ENCODE peak calls at places on chromosomes 13 and 19, in seven cellular contexts. One of them, this sample, is unnamed.
A peak's percentile ranks its signal among the peaks of the same experiment; 100 is the strongest.

GRCh38 chr13:33169273-33169980 is 116.1 kb downstream of the STARD13 start:
- DNase-seq in K562: no peak
- DNase-seq in HepG2: no peak
- DNase-seq in HCT116: no peak
- DNase-seq in GM12878: no peak
- DNase-seq in SK-N-SH: no peak
- DNase-seq in H1: no peak
- DNase-seq in this sample: no peak

GRCh38 chr19:44552324-44552723 is 22.8 kb upstream of the CEACAM20 start:
- DNase-seq in H1: peak; percentile 95
- DNase-seq in HepG2: peak; percentile 47
- DNase-seq in SK-N-SH: peak; percentile 40
- DNase-seq in GM12878: no peak
- DNase-seq in K562: peak; percentile 70
- DNase-seq in HCT116: peak; percentile 63
- DNase-seq in this sample: no peak

GRCh38 chr19:12786950-12787349 is 4.3 kb upstream of the JUNB start:
- DNase-seq in HCT116: no peak
- DNase-seq in K562: no peak
- DNase-seq in SK-N-SH: no peak
- DNase-seq in GM12878: no peak
- DNase-seq in H1: no peak
- DNase-seq in HepG2: no peak
- DNase-seq in this sample: no peak

GRCh38 chr13:35814573-35814972 is 316.6 kb downstream of the DCLK1 start:
- DNase-seq in H1: no peak
- DNase-seq in SK-N-SH: no peak
- DNase-seq in GM12878: no peak
- DNase-seq in HepG2: no peak
- DNase-seq in K562: no peak
- DNase-seq in HCT116: no peak
- DNase-seq in this sample: no peak

GRCh38 chr13:20198781-20199180 is 6.0 kb upstream of the GJB2 start:
- DNase-seq in H1: no peak
- DNase-seq in HepG2: peak; percentile 38
- DNase-seq in K562: no peak
- DNase-seq in GM12878: no peak
- DNase-seq in SK-N-SH: no peak
- DNase-seq in HCT116: no peak
- DNase-seq in this sample: no peak

GRCh38 chr19:6750062-6750461 is 10.6 kb downstream of the TRIP10 start:
- DNase-seq in GM12878: no peak
- DNase-seq in K562: no peak
- DNase-seq in HepG2: no peak
- DNase-seq in HCT116: no peak
- DNase-seq in H1: no peak
- DNase-seq in SK-N-SH: no peak
- DNase-seq in this sample: no peak

GRCh38 chr13:24053505-24054251 is 106.8 kb upstream of the SPATA13 start:
- DNase-seq in HepG2: peak; percentile 67
- DNase-seq in K562: peak; percentile 36
- DNase-seq in GM12878: peak; percentile 17
- DNase-seq in HCT116: peak; percentile 81
- DNase-seq in SK-N-SH: peak; percentile 76
- DNase-seq in H1: peak; percentile 76
- DNase-seq in this sample: peak; percentile 50

GRCh38 chr19:34232566-34233481 is 21.5 kb upstream of the GARRE1 start:
- DNase-seq in GM12878: no peak
- DNase-seq in H1: no peak
- DNase-seq in K562: peak; percentile 34
- DNase-seq in HepG2: peak; percentile 56
- DNase-seq in HCT116: peak; percentile 57
- DNase-seq in SK-N-SH: no peak
- DNase-seq in this sample: peak; percentile 93

GRCh38 chr19:42074513-42075363 is 1.2 kb upstream of the ZNF574 start:
- DNase-seq in HepG2: no peak
- DNase-seq in K562: peak; percentile 75
- DNase-seq in SK-N-SH: peak; percentile 59
- DNase-seq in GM12878: no peak
- DNase-seq in H1: peak; percentile 56
- DNase-seq in HCT116: no peak
- DNase-seq in this sample: no peak

GRCh38 chr19:31338069-31338767 is 11.0 kb downstream of the TSHZ3 start:
- DNase-seq in HepG2: peak; percentile 18
- DNase-seq in HCT116: no peak
- DNase-seq in GM12878: no peak
- DNase-seq in K562: peak; percentile 56
- DNase-seq in SK-N-SH: peak; percentile 80
- DNase-seq in H1: peak; percentile 75
- DNase-seq in this sample: no peak

GRCh38 chr19:1118999-1119398 is 15.2 kb downstream of the GPX4 start:
- DNase-seq in H1: no peak
- DNase-seq in HepG2: no peak
- DNase-seq in K562: no peak
- DNase-seq in SK-N-SH: no peak
- DNase-seq in HCT116: no peak
- DNase-seq in GM12878: no peak
- DNase-seq in this sample: no peak

GRCh38 chr13:44605275-44605674 is 29.1 kb upstream of the TSC22D1 start:
- DNase-seq in HepG2: no peak
- DNase-seq in K562: no peak
- DNase-seq in SK-N-SH: no peak
- DNase-seq in GM12878: no peak
- DNase-seq in H1: no peak
- DNase-seq in HCT116: no peak
- DNase-seq in this sample: no peak

GRCh38 chr13:51825165-51825592 is 19.8 kb downstream of the TMEM272 start:
- DNase-seq in SK-N-SH: no peak
- DNase-seq in GM12878: no peak
- DNase-seq in K562: no peak
- DNase-seq in HCT116: no peak
- DNase-seq in HepG2: no peak
- DNase-seq in H1: no peak
- DNase-seq in this sample: no peak

GRCh38 chr19:3178377-3178972 is at the start of gene S1PR4:
- DNase-seq in SK-N-SH: no peak
- DNase-seq in HepG2: no peak
- DNase-seq in GM12878: no peak
- DNase-seq in HCT116: no peak
- DNase-seq in H1: no peak
- DNase-seq in K562: no peak
- DNase-seq in this sample: no peak

GRCh38 chr13:78680611-78681010 is 21.7 kb upstream of the OBI1 start:
- DNase-seq in HepG2: no peak
- DNase-seq in K562: no peak
- DNase-seq in GM12878: no peak
- DNase-seq in HCT116: no peak
- DNase-seq in SK-N-SH: no peak
- DNase-seq in H1: no peak
- DNase-seq in this sample: no peak

GRCh38 chr19:11479470-11480080 is 1.3 kb downstream of the ELAVL3 start:
- DNase-seq in SK-N-SH: peak; percentile 98
- DNase-seq in K562: peak; percentile 99
- DNase-seq in H1: peak; percentile 97
- DNase-seq in GM12878: no peak
- DNase-seq in HepG2: peak; percentile 41
- DNase-seq in HCT116: no peak
- DNase-seq in this sample: no peak

GRCh38 chr13:40402931-40403412 is 263.5 kb downstream of the FOXO1 start:
- DNase-seq in H1: no peak
- DNase-seq in HepG2: peak; percentile 71
- DNase-seq in SK-N-SH: no peak
- DNase-seq in K562: no peak
- DNase-seq in GM12878: no peak
- DNase-seq in HCT116: no peak
- DNase-seq in this sample: no peak

GRCh38 chr19:48553676-48554384 is 1.9 kb downstream of the SULT2B1 start:
- DNase-seq in GM12878: no peak
- DNase-seq in H1: no peak
- DNase-seq in K562: peak; percentile 76
- DNase-seq in HCT116: no peak
- DNase-seq in HepG2: peak; percentile 69
- DNase-seq in SK-N-SH: peak; percentile 67
- DNase-seq in this sample: no peak

GRCh38 chr19:3123088-3123721 is 12.6 kb upstream of the GNA15 start:
- DNase-seq in HepG2: no peak
- DNase-seq in SK-N-SH: no peak
- DNase-seq in GM12878: no peak
- DNase-seq in HCT116: no peak
- DNase-seq in K562: no peak
- DNase-seq in H1: no peak
- DNase-seq in this sample: no peak

GRCh38 chr13:30957258-30957943 is 24.9 kb downstream of the TEX26 start:
- DNase-seq in HepG2: no peak
- DNase-seq in SK-N-SH: no peak
- DNase-seq in H1: no peak
- DNase-seq in GM12878: no peak
- DNase-seq in HCT116: no peak
- DNase-seq in K562: no peak
- DNase-seq in this sample: no peak

GRCh38 chr13:40342461-40342860 is 324.0 kb downstream of the FOXO1 start:
- DNase-seq in GM12878: no peak
- DNase-seq in H1: peak; percentile 36
- DNase-seq in SK-N-SH: no peak
- DNase-seq in K562: no peak
- DNase-seq in HCT116: no peak
- DNase-seq in HepG2: no peak
- DNase-seq in this sample: no peak

GRCh38 chr13:64718116-64718515 is 2512.0 kb downstream of the PCDH9 start:
- DNase-seq in HepG2: no peak
- DNase-seq in H1: no peak
- DNase-seq in SK-N-SH: no peak
- DNase-seq in GM12878: no peak
- DNase-seq in HCT116: no peak
- DNase-seq in K562: no peak
- DNase-seq in this sample: no peak

GRCh38 chr13:91510058-91510457 is 111.6 kb downstream of the GPC5 start:
- DNase-seq in SK-N-SH: no peak
- DNase-seq in K562: no peak
- DNase-seq in HepG2: no peak
- DNase-seq in HCT116: no peak
- DNase-seq in GM12878: no peak
- DNase-seq in H1: no peak
- DNase-seq in this sample: no peak

GRCh38 chr13:91506759-91507158 is 108.3 kb downstream of the GPC5 start:
- DNase-seq in H1: no peak
- DNase-seq in GM12878: no peak
- DNase-seq in K562: no peak
- DNase-seq in HepG2: no peak
- DNase-seq in HCT116: no peak
- DNase-seq in SK-N-SH: no peak
- DNase-seq in this sample: no peak

GRCh38 chr13:91498298-91498697 is 99.9 kb downstream of the GPC5 start:
- DNase-seq in K562: no peak
- DNase-seq in SK-N-SH: no peak
- DNase-seq in HCT116: no peak
- DNase-seq in GM12878: no peak
- DNase-seq in HepG2: no peak
- DNase-seq in H1: no peak
- DNase-seq in this sample: no peak

GRCh38 chr13:91504216-91504615 is 105.8 kb downstream of the GPC5 start:
- DNase-seq in K562: no peak
- DNase-seq in GM12878: no peak
- DNase-seq in SK-N-SH: no peak
- DNase-seq in H1: no peak
- DNase-seq in HCT116: no peak
- DNase-seq in HepG2: no peak
- DNase-seq in this sample: no peak
- TF ChIP-seq POLR2AphosphoS5 in K562: no peak
- TF ChIP-seq POLR2AphosphoS5 in GM12878: no peak
- TF ChIP-seq POLR2AphosphoS5 in SK-N-SH: no peak
- TF ChIP-seq POLR2AphosphoS5 in H1: no peak
- TF ChIP-seq POLR2AphosphoS5 in HCT116: no peak
- TF ChIP-seq POLR2AphosphoS5 in HepG2: no peak
- TF ChIP-seq POLR2AphosphoS5 in this sample: no peak

GRCh38 chr19:51462276-51462675 is 4.0 kb upstream of the SIGLEC8 start:
- DNase-seq in K562: no peak
- DNase-seq in HepG2: no peak
- DNase-seq in SK-N-SH: no peak
- DNase-seq in GM12878: no peak
- DNase-seq in H1: no peak
- DNase-seq in HCT116: no peak
- DNase-seq in this sample: no peak
- H3K27ac ChIP-seq in K562: no peak overlapping the region
- H3K27ac ChIP-seq in HepG2: no peak overlapping the region
- H3K27ac ChIP-seq in SK-N-SH: no peak overlapping the region
- H3K27ac ChIP-seq in GM12878: no peak overlapping the region
- H3K27ac ChIP-seq in H1: no peak overlapping the region
- H3K27ac ChIP-seq in HCT116: no peak overlapping the region
- H3K27ac ChIP-seq in this sample: no peak overlapping the region

DNA sequence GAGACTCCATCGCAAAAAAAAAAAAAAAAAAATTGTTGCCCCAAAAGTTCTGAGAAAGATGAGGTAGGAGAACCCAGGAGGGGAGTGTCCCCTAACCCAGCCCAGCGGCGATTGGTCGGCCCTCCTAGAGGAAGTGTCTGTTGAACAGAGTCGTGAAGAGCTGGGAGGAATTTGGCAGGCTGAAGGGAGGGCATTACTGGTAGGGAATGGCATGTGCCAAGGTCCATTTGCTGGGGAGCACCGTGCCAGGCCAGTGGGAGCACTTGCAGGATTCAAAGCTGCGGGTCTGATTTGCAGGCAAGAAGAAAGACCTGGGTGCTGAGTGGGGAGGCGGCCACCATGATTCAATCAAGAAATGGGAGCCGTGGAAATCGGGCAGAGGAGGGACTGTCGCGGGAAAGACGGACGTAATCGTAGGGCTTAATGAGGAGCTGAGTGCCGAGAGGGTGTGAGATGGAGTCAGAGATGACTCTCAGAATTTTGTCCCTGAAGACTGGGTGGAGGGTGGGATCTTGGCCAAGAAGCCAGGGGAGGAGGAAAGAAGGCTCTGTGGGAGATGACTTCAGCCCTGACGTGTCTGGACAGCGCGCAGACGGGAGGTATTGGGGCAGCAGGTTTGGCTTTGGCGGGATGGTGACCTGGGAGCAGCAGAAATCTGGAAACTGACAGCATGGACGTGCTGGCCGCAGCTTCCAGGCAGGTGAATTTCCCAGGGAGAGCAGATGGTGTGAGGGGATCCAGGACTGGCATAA is 15.4 kb downstream of the CERS4 start:
- DNase-seq in K562: no peak
- DNase-seq in GM12878: no peak
- DNase-seq in SK-N-SH: no peak
- DNase-seq in H1: no peak
- DNase-seq in HepG2: no peak
- DNase-seq in HCT116: no peak
- DNase-seq in this sample: no peak
- TF ChIP-seq SIN3A in K562: no peak
- TF ChIP-seq SIN3A in GM12878: no peak
- TF ChIP-seq SIN3A in SK-N-SH: no peak
- TF ChIP-seq SIN3A in H1: no peak
- TF ChIP-seq SIN3A in HepG2: no peak
- TF ChIP-seq SIN3A in HCT116: no peak
- TF ChIP-seq SIN3A in this sample: no peak

DNA sequence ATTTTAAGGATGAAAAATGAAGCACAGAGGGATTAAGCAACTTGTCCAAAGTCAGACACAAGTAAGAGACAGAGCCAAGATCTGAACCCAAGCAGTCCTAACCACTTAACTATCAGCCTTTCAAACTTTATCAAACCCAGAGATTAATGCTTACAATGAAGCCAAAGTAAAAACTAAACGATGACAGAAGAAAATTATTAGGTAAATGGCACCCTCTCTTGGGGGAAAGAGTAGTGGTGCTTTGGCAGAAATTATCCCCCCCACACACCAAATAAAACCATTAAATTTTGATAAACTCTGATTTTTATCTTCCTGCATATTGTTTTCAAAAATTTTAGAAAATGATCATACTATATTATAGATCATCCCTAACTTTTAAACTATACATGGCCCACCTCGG is 329.2 kb downstream of the SLC7A1 start:
- DNase-seq in HepG2: no peak
- DNase-seq in H1: no peak
- DNase-seq in HCT116: no peak
- DNase-seq in SK-N-SH: no peak
- DNase-seq in K562: no peak
- DNase-seq in GM12878: no peak
- DNase-seq in this sample: no peak
- TF ChIP-seq POLR2AphosphoS5 in HepG2: no peak
- TF ChIP-seq POLR2AphosphoS5 in H1: no peak
- TF ChIP-seq POLR2AphosphoS5 in HCT116: no peak
- TF ChIP-seq POLR2AphosphoS5 in SK-N-SH: no peak
- TF ChIP-seq POLR2AphosphoS5 in K562: no peak
- TF ChIP-seq POLR2AphosphoS5 in GM12878: no peak
- TF ChIP-seq POLR2AphosphoS5 in this sample: no peak

This sample was measured in Panc1.